ENCODE peak calls at places on chromosomes 11 and 22, in five cellular contexts. One of them, this sample, is unnamed. For H3K36me3, the result is how much of the 10 kb centered on the place peaks cover.

GRCh38 chr22:20520093-20520511 is 12.7 kb downstream of the MED15 start:
- DNase-seq in fibroblast of lung: peak
- DNase-seq in adrenal gland: peak
- DNase-seq in CD8-positive, alpha-beta T cell: no peak
- DNase-seq in suprapubic skin: no peak
- DNase-seq in this sample: peak

GRCh38 chr11:8721740-8722139 is 39.1 kb downstream of the RPL27A start:
- DNase-seq in suprapubic skin: no peak
- DNase-seq in fibroblast of lung: peak
- DNase-seq in CD8-positive, alpha-beta T cell: no peak
- DNase-seq in adrenal gland: no peak
- DNase-seq in this sample: no peak

GRCh38 chr11:46800177-46800576 is 45.9 kb downstream of the CKAP5 start:
- DNase-seq in fibroblast of lung: no peak
- DNase-seq in adrenal gland: no peak
- DNase-seq in suprapubic skin: no peak
- DNase-seq in CD8-positive, alpha-beta T cell: no peak
- DNase-seq in this sample: no peak

GRCh38 chr11:46381836-46382643 is 571 bp downstream of the MDK start:
- DNase-seq in suprapubic skin: peak
- DNase-seq in fibroblast of lung: no peak
- DNase-seq in adrenal gland: no peak
- DNase-seq in CD8-positive, alpha-beta T cell: no peak
- DNase-seq in this sample: no peak

GRCh38 chr22:46029574-46030200 is 52.7 kb upstream of the WNT7B start:
- DNase-seq in suprapubic skin: peak
- DNase-seq in CD8-positive, alpha-beta T cell: no peak
- DNase-seq in fibroblast of lung: no peak
- DNase-seq in adrenal gland: peak
- DNase-seq in this sample: no peak

GRCh38 chr11:1750481-1750839 is at the start of gene IFITM10:
- DNase-seq in adrenal gland: peak
- DNase-seq in suprapubic skin: no peak
- DNase-seq in CD8-positive, alpha-beta T cell: no peak
- DNase-seq in fibroblast of lung: no peak
- DNase-seq in this sample: no peak

GRCh38 chr22:18065256-18065655 is 12.5 kb upstream of the PEX26 start:
- DNase-seq in suprapubic skin: no peak
- DNase-seq in CD8-positive, alpha-beta T cell: no peak
- DNase-seq in fibroblast of lung: no peak
- DNase-seq in adrenal gland: peak
- DNase-seq in this sample: no peak

GRCh38 chr22:31537019-31537535 is 40.7 kb downstream of the SFI1 start:
- DNase-seq in CD8-positive, alpha-beta T cell: no peak
- DNase-seq in suprapubic skin: no peak
- DNase-seq in fibroblast of lung: no peak
- DNase-seq in adrenal gland: no peak
- DNase-seq in this sample: no peak

GRCh38 chr11:117868815-117869642 is 7.4 kb downstream of the FXYD6 start:
- DNase-seq in fibroblast of lung: no peak
- DNase-seq in adrenal gland: no peak
- DNase-seq in suprapubic skin: no peak
- DNase-seq in CD8-positive, alpha-beta T cell: no peak
- DNase-seq in this sample: no peak
- H3K4me3 ChIP-seq in fibroblast of lung: no peak
- H3K4me3 ChIP-seq in adrenal gland: no peak
- H3K4me3 ChIP-seq in suprapubic skin: no peak
- H3K4me3 ChIP-seq in CD8-positive, alpha-beta T cell: no peak
- H3K4me3 ChIP-seq in this sample: no peak

GRCh38 chr11:108494182-108494581 is 4.0 kb downstream of the POGLUT3 start:
- DNase-seq in adrenal gland: no peak
- DNase-seq in CD8-positive, alpha-beta T cell: no peak
- DNase-seq in fibroblast of lung: peak
- DNase-seq in suprapubic skin: no peak
- DNase-seq in this sample: no peak
- H3K27ac ChIP-seq in adrenal gland: no peak
- H3K27ac ChIP-seq in CD8-positive, alpha-beta T cell: no peak
- H3K27ac ChIP-seq in fibroblast of lung: no peak
- H3K27ac ChIP-seq in suprapubic skin: no peak
- H3K27ac ChIP-seq in this sample: no peak

DNA sequence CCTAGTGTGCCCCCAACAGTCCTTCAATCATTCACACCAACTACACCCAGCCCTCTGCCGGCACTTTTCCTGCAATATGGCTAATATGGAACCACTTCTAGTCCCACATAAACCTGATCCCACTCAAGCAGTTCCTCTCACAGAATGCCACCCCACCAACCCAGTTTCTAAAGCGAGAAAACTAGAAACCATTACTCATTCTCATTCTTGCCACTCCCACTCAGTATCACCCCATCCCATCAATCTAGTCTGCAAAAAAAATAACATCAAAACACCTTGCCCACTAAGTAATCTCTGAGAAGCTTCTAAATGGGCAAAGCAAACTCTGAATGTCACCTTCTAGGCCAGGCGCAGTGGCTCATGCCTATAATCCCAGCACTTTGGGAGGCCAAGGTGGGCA is 17.9 kb downstream of the NAP1L4 start:
- DNase-seq in adrenal gland: no peak
- DNase-seq in suprapubic skin: no peak
- DNase-seq in fibroblast of lung: no peak
- DNase-seq in CD8-positive, alpha-beta T cell: no peak
- DNase-seq in this sample: no peak
- H3K36me3 ChIP-seq in adrenal gland: under half
- H3K36me3 ChIP-seq in suprapubic skin: half or more
- H3K36me3 ChIP-seq in fibroblast of lung: under half
- H3K36me3 ChIP-seq in CD8-positive, alpha-beta T cell: half or more
- H3K36me3 ChIP-seq in this sample: half or more

DNA sequence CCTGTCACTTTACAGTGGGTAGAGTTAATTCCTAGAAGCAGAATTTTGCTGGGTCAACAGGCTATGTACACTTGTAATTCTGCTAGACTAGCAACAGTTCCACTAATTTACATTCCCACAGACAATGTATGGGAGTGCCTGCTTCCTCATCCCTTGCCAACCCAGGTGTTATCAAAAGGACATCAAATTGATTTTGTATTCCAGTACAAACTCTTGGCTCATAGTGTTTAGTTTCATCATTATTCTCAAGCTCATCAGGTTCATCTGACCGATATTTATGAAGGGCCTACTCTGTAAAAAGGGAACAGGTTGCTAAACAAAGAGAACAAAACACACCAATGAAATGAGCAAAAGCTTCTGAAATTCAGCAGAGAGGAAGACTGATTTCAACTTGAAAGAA is 30.7 kb downstream of the PITPNB start:
- DNase-seq in adrenal gland: no peak
- DNase-seq in suprapubic skin: no peak
- DNase-seq in fibroblast of lung: no peak
- DNase-seq in CD8-positive, alpha-beta T cell: no peak
- DNase-seq in this sample: no peak
- H3K4me3 ChIP-seq in adrenal gland: no peak
- H3K4me3 ChIP-seq in suprapubic skin: no peak
- H3K4me3 ChIP-seq in fibroblast of lung: no peak
- H3K4me3 ChIP-seq in CD8-positive, alpha-beta T cell: no peak
- H3K4me3 ChIP-seq in this sample: no peak

GRCh38 chr11:102286292-102286691 is 31.0 kb upstream of the BIRC3 start:
- DNase-seq in fibroblast of lung: no peak
- DNase-seq in CD8-positive, alpha-beta T cell: no peak
- DNase-seq in suprapubic skin: no peak
- DNase-seq in adrenal gland: no peak
- DNase-seq in this sample: no peak
- H3K27ac ChIP-seq in fibroblast of lung: no peak
- H3K27ac ChIP-seq in CD8-positive, alpha-beta T cell: no peak
- H3K27ac ChIP-seq in suprapubic skin: no peak
- H3K27ac ChIP-seq in adrenal gland: no peak
- H3K27ac ChIP-seq in this sample: no peak

GRCh38 chr22:22761606-22761962 is 117.2 kb downstream of the GGTLC2 start:
- DNase-seq in adrenal gland: no peak
- DNase-seq in fibroblast of lung: no peak
- DNase-seq in CD8-positive, alpha-beta T cell: no peak
- DNase-seq in suprapubic skin: no peak
- DNase-seq in this sample: no peak
- H3K36me3 ChIP-seq in adrenal gland: under half
- H3K36me3 ChIP-seq in fibroblast of lung: under half
- H3K36me3 ChIP-seq in CD8-positive, alpha-beta T cell: under half
- H3K36me3 ChIP-seq in suprapubic skin: under half
- H3K36me3 ChIP-seq in this sample: under half